ENCODE peak calls at places on chromosome 10, in ten cellular contexts. J is adrenal gland, Y is SJSA1, K is A549, T is spleen, V is fibroblast of lung, A is mesenchymal stem cell, O is ovary, P is neural progenitor cell, I is heart right ventricle. L is an unnamed sample.
A peak's percentile ranks its signal among the peaks of the same experiment; 100 is the strongest.

GRCh38 chr10:5829267-5829666 is 16.0 kb upstream of the GDI2 start:
- DNase-seq in J (no peak), Y (no peak), K (no peak), T (no peak), V (no peak), A (no peak), O (no peak), P (no peak), I (no peak), L (peak; percentile 40)

GRCh38 chr10:49664006-49664841 is 15.2 kb upstream of the C10orf53 start:
- DNase-seq in J (no peak), Y (no peak), K (no peak), T (no peak), V (no peak), A (no peak), O (no peak), P (no peak), I (no peak), L (no peak)

GRCh38 chr10:14645239-14645960 is 129.3 kb downstream of the FAM107B start:
- DNase-seq in J (no peak), Y (no peak), K (no peak), T (no peak), V (no peak), A (no peak), O (no peak), P (no peak), I (no peak), L (no peak)

GRCh38 chr10:28730031-28730778 is 52.9 kb downstream of the BAMBI start:
- DNase-seq in J (no peak), Y (peak; percentile 55), K (no peak), T (no peak), V (peak; percentile 21), A (peak; percentile 51), O (no peak), P (no peak), I (no peak), L (no peak)

GRCh38 chr10:20059084-20059835 is 243.0 kb downstream of the PLXDC2 start:
- DNase-seq in J (no peak), Y (no peak), K (no peak), T (no peak), V (peak; percentile 70), A (no peak), O (no peak), P (no peak), I (no peak), L (no peak)

GRCh38 chr10:120824864-120825263 is 26.3 kb upstream of the WDR11 start:
- DNase-seq in J (peak; percentile 57), Y (peak; percentile 6), K (peak; percentile 48), T (no peak), V (no peak), A (no peak), O (no peak), P (peak; percentile 81), I (no peak), L (peak; percentile 15)

GRCh38 chr10:79056736-79057391 is 11.9 kb upstream of the ZMIZ1 start:
- DNase-seq in J (peak; percentile 42), Y (no peak), K (no peak), T (peak; percentile 59), V (no peak), A (no peak), O (peak; percentile 8), P (peak; percentile 48), I (no peak), L (no peak)

GRCh38 chr10:113454341-113455061 is 98.4 kb upstream of the HABP2 start:
- DNase-seq in J (peak; percentile 62), Y (peak; percentile 46), K (peak; percentile 44), T (no peak), V (peak; percentile 34), A (peak; percentile 37), O (peak; percentile 28), P (peak; percentile 77), I (peak; percentile 27), L (peak; percentile 68)

DNA sequence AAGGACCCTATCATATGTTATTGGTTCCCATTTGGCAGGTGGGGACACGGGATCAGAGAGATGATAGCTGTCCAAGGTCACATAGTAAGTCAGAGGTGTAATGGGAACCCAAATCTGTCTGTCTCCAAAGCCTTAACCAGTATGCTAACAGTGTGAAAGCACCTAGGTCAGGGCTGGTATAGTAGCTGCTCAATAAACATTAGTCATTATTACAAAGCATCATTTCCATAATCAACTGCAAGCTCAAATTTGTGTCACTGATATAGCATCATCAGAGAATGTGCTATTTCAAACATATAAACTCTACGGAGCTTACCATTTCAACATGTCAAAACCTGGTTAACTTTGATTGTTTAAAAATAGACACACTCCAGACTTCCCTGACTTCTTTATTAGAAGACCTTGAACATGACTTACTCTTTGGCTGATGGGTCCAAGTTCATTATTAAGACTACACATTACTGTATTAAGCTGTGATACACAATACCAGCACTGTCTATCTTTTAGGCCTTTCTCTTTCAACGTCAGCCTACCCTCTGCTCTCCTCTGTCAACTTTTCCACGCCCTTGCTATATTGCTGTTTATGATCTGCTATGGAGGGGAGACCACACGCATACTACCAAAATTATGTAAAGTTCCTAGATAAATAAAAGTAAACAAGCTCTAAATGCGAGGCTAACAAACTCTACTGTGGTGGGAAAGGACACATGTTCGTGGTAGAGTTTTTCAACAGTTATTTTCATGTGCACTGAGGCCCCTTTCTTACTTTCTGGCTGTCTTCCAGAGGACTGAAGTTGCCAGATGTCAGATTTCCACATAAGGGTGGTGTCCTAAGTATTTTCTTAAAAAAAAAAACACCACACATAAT is 33.6 kb downstream of the DNMBP start:
- DNase-seq in J (no peak), Y (peak; percentile 80), K (no peak), T (no peak), V (peak; percentile 97), A (peak; percentile 90), O (no peak), P (no peak), I (peak; percentile 25), L (peak; percentile 26)
- H3K4me1 ChIP-seq in J (peaks cover 26% of the 10 kb centered on the region), Y (peaks cover 41% of the 10 kb centered on the region), K (peaks cover 55% of the 10 kb centered on the region), T (peaks cover 35% of the 10 kb centered on the region), V (peaks cover 22% of the 10 kb centered on the region), A (peaks cover 11% of the 10 kb centered on the region), O (peaks cover 14% of the 10 kb centered on the region), P (peaks cover 32% of the 10 kb centered on the region), I (peaks cover 28% of the 10 kb centered on the region), L (peaks cover 21% of the 10 kb centered on the region)

DNA sequence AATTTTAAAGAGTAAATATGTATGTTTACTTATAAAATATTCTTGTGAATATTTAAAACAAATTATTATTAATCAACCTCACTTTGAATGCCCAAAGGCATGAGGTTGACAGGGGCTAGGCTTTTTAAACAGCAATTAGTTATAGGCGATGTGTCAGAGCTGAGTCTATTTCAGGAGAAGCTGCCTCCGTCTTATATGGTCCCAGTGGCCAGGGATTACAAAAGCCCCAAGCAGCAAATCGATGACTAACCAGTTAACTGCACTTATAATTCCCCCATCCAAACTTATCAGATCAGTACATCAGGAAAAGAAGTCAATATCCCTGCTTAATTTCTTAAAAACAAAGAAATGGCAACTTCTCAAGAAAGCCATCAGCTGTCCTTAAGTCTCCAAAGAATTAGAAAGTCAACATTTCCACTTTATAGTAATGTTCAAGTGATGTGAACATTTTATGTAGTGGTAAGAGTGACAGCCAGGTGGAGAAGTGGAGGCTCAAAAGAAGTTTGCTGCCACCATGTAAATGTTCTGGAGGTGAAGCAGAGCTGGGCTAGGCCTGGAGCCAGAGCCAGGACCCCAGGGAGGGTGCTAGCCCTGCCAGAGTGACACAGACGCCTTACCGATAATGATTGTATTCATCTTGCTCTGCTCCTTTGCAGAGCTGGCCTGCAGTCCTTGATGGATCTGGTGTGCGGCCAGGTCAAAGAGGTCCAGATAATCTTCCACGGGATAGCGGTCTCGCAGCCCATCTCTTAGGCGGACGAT is 51.5 kb downstream of the CHST15 start:
- DNase-seq in J (no peak), Y (no peak), K (no peak), T (no peak), V (peak; percentile 22), A (no peak), O (no peak), P (no peak), I (no peak), L (no peak)
- H3K4me1 ChIP-seq in J (no peaks in the 10 kb centered on the region), Y (no peaks in the 10 kb centered on the region), K (no peaks in the 10 kb centered on the region), T (peaks cover 48% of the 10 kb centered on the region), V (no peaks in the 10 kb centered on the region), A (peaks cover 7% of the 10 kb centered on the region), O (peaks cover 2% of the 10 kb centered on the region), P (no peaks in the 10 kb centered on the region), I (no peaks in the 10 kb centered on the region), L (no peaks in the 10 kb centered on the region)

GRCh38 chr10:133248334-133248715 is 10.7 kb downstream of the VENTX start:
- DNase-seq in J (no peak), Y (no peak), K (no peak), T (no peak), V (no peak), A (no peak), O (no peak), P (no peak), I (no peak), L (no peak)

GRCh38 chr10:133246236-133246626 is 8.6 kb downstream of the VENTX start:
- DNase-seq in J (no peak), Y (no peak), K (no peak), T (no peak), V (no peak), A (no peak), O (no peak), P (no peak), I (no peak), L (no peak)

GRCh38 chr10:133249094-133249780 is 11.6 kb downstream of the VENTX start:
- DNase-seq in J (no peak), Y (no peak), K (no peak), T (no peak), V (no peak), A (no peak), O (peak; percentile 70), P (no peak), I (no peak), L (no peak)

GRCh38 chr10:133245439-133246235 is 8.0 kb downstream of the VENTX start:
- DNase-seq in J (peak; percentile 91), Y (no peak), K (peak; percentile 37), T (no peak), V (no peak), A (no peak), O (peak; percentile 70), P (peak; percentile 42), I (no peak), L (no peak)

DNA sequence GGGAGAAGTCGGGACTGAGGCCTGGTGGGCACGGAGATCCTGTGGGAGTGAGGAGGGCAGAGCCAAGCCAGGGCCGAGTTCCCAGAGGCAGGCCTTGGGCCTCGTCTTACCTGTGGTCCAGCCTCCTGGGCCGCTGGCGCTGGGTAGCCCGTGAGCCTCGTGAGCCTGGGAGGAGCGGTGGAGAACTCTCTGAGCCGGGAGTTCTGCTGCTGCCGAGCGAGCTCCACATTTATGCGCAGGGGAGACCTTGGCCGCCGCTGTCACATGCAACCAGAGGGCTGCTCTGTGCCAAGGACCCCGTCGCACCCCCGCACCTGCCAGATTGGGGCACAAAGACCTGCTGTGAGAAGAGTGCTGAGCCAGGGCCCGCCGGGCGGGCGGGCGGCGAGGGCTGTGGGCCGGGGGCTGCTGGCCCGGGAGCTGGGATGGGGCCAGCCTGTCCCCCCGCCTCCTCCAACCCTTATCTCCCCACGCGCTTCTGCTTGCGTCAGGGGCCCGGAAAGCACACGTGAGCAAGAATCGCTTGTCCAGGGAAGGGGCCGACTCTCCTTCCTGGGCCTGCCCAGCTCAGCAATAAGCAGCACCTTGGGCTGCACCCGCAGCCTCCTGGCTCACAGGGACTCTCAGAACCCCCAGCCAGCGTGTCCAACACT is 10.2 kb downstream of the VENTX start:
- DNase-seq in J (peak; percentile 86), Y (no peak), K (no peak), T (no peak), V (no peak), A (no peak), O (peak; percentile 89), P (no peak), I (no peak), L (no peak)
- H3K4me1 ChIP-seq in J (peaks cover 40% of the 10 kb centered on the region), Y (no peaks in the 10 kb centered on the region), K (peaks cover 8% of the 10 kb centered on the region), T (no peaks in the 10 kb centered on the region), V (no peaks in the 10 kb centered on the region), A (peaks cover 3% of the 10 kb centered on the region), O (peaks cover 38% of the 10 kb centered on the region), P (peaks cover 17% of the 10 kb centered on the region), I (no peaks in the 10 kb centered on the region), L (peaks cover 4% of the 10 kb centered on the region)

DNA sequence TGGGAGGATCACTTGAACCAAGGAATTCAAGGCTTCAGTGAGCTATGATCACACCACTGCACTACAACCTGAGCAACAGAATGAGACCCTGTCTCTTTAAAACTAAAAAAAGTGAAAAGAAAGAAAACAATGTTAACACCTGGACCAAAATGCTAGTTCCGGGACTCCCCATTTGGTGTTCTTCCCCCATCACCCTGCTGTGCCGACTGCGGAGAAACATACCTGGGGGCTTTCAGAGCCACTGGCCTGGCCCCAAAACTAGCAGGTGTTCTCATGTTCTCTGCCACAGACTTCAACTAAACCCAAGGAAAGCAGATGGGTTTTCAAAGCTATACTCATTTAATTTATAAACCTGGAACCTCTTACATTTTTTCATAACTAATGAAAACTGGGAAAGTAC is 250.9 kb downstream of the KIAA1217 start:
- DNase-seq in J (no peak), Y (no peak), K (no peak), T (no peak), V (no peak), A (no peak), O (no peak), P (no peak), I (no peak), L (no peak)
- H3K4me1 ChIP-seq in J (peaks cover 21% of the 10 kb centered on the region), Y (peaks cover 25% of the 10 kb centered on the region), K (peaks cover 4% of the 10 kb centered on the region), T (no peaks in the 10 kb centered on the region), V (peaks cover 10% of the 10 kb centered on the region), A (peaks cover 8% of the 10 kb centered on the region), O (peaks cover 3% of the 10 kb centered on the region), P (no peaks in the 10 kb centered on the region), I (peaks cover 26% of the 10 kb centered on the region), L (peaks cover 27% of the 10 kb centered on the region)

L was measured in body of pancreas.